ENCODE peak calls at places on chromosomes 16 and 17, in five cellular contexts. X is transverse colon, A is GM12878, S is tibial nerve, G is suprapubic skin. W is an unnamed sample.

GRCh38 chr16:17070882-17071592 is 399.7 kb downstream of the XYLT1 start:
- DNase-seq in G (no peak), A (peak; percentile 98), X (peak; percentile 76), S (peak; percentile 13), W (no peak)

GRCh38 chr17:49101054-49101534 is 31.5 kb upstream of the B4GALNT2 start:
- DNase-seq in A (no peak), X (no peak), S (no peak), G (no peak), W (no peak)

GRCh38 chr17:8226536-8227237 is 16.3 kb upstream of the AURKB start:
- DNase-seq in S (peak; percentile 87), A (peak; percentile 78), X (peak; percentile 81), G (peak; percentile 81), W (peak; percentile 90)

GRCh38 chr17:45413498-45413923 is 19.2 kb downstream of the ARHGAP27 start:
- DNase-seq in S (no peak), A (no peak), G (no peak), X (peak; percentile 92), W (peak; percentile 79)

GRCh38 chr17:82929676-82930042 is 89.8 kb upstream of the ZNF750 start:
- DNase-seq in X (peak; percentile 4), S (no peak), A (no peak), G (peak; percentile 21), W (peak; percentile 48)

GRCh38 chr16:23207485-23207884 is 24.9 kb downstream of the SCNN1G start:
- DNase-seq in A (no peak), G (no peak), X (no peak), S (no peak), W (no peak)

GRCh38 chr16:9836118-9836736 is 346.0 kb downstream of the GRIN2A start:
- DNase-seq in G (no peak), S (no peak), X (no peak), A (no peak), W (no peak)

GRCh38 chr16:50067290-50067853 is 1.6 kb downstream of the HEATR3 start:
- DNase-seq in X (no peak), A (no peak), S (peak; percentile 18), G (no peak), W (no peak)

GRCh38 chr17:36188891-36189306 is 7.7 kb downstream of the CCL3L1 start:
- DNase-seq in G (no peak), S (no peak), X (peak; percentile 45), A (peak; percentile 59), W (no peak)

GRCh38 chr17:68101992-68102758 is 66.6 kb downstream of the KPNA2 start:
- DNase-seq in A (no peak), X (peak; percentile 47), G (no peak), S (peak; percentile 17), W (no peak)

GRCh38 chr17:49976163-49976827 is 7.3 kb downstream of the DLX4 start:
- DNase-seq in S (no peak), X (no peak), A (no peak), G (no peak), W (no peak)

GRCh38 chr16:9054460-9054859 is 37.0 kb upstream of the HAPSTR1 start:
- DNase-seq in G (no peak), S (no peak), A (no peak), X (no peak), W (no peak)

GRCh38 chr16:86343111-86343642 is 167.2 kb upstream of the FOXF1 start:
- DNase-seq in X (peak; percentile 68), A (no peak), S (peak; percentile 21), G (no peak), W (peak; percentile 97)

DNA sequence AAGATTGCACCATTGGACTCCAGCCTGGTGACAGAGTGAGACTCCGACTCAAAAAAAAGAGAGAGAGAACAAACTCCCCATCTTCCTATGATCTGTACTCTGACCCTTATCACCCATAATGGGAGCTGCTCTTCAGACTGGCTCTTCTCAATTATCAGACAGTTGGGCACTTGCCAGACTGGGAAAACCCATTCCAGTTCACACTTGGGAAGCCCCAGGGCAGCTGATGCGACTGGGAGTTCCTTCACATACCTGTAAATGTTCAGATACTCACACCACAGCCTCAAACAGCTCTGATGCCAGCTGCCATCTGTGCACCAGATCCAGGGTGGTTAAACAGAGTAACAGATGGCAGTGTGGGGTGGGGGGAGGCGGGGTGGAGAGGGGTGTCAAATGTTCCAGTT is 23.8 kb upstream of the TMEM101 start:
- DNase-seq in S (no peak), G (no peak), A (no peak), X (no peak), W (no peak)
- TF ChIP-seq EP300 in S (no peak), G (no peak), A (no peak), X (no peak), W (no peak)

DNA sequence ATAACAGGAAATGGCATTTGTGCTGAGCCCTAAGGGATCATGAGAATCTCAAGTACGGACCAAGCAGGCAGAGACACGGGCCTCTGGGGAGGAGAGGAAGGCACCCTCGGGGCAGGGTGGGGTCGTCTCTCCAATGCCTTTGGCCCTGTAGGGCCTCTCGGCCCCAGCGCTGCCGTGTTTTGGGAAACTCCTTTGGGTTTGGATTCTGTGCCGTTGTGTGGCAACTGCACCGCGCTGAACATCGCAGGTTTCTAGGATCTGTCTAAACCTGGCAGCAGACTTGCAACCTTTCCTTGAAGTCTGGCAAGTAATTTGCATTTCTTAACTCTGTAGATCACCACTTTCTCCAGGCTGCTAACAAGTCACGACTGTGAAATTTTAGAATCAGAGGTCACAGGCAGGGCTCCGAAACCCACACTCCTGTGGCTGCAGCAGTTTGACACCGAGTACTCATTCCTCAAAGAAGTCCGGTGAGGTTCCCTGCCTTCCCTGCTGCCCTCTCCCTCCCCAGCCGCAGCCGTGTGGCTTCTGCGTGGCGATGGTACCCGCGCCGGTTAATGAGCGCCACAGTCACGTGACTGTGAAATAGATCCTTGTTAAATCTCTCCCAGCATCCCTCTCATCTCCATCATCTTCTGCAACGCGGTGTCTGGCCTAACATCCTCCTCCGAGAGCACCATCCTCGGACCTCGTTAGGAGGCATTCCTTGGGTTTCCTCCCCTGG is 65.4 kb upstream of the ENDOV start:
- DNase-seq in A (no peak), G (peak; percentile 46), X (no peak), S (no peak), W (no peak)
- H3K36me3 ChIP-seq in A (peaks cover 62% of the 10 kb centered on the region), G (peaks cover 100% of the 10 kb centered on the region), X (no peaks in the 10 kb centered on the region), S (peaks cover 74% of the 10 kb centered on the region), W (peaks cover 100% of the 10 kb centered on the region)

DNA sequence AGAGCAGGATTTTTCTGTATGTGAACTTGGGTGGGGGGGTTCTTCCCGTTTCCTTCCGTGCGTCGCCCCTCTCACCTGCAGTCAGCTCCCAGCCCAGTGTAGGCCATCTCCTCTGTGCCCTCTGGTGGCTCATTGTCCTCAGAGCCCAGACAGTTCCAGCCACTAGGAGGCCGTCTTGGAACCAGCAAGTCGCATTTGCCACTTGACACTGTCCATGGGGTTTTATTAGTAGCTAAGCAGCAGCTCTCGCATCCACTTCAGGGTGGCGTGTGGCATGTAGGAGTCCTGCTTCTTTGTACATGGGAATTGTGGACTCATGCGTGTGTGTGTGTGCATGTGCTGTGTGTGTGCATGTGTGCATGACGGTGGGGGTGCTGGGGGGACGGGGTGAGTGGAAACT is 74.0 kb downstream of the SEC14L1 start:
- DNase-seq in A (no peak), X (peak; percentile 40), S (no peak), G (peak; percentile 58), W (peak; percentile 51)
- TF ChIP-seq CTCF in A (peak; percentile 49), X (peak; percentile 73), S (peak; percentile 27), G (no peak), W (peak; percentile 43)

GRCh38 chr17:77667478-77667877 is 291.0 kb upstream of the TNRC6C start:
- DNase-seq in S (no peak), A (no peak), X (no peak), G (no peak), W (no peak)
- TF ChIP-seq EP300 in S (no peak), A (no peak), X (no peak), G (no peak), W (no peak)

GRCh38 chr16:28151180-28151579 is 60.6 kb downstream of the XPO6 start:
- DNase-seq in X (no peak), G (no peak), A (no peak), S (no peak), W (no peak)
- H3K36me3 ChIP-seq in X (no peaks in the 10 kb centered on the region), G (peaks cover 84% of the 10 kb centered on the region), A (peaks cover 45% of the 10 kb centered on the region), S (peaks cover 32% of the 10 kb centered on the region), W (peaks cover 8% of the 10 kb centered on the region)

GRCh38 chr17:75267403-75268232 is 3.4 kb downstream of the MIF4GD start:
- DNase-seq in G (no peak), A (no peak), S (no peak), X (peak; percentile 66), W (no peak)
- TF ChIP-seq CTCF in G (no peak), A (no peak), S (no peak), X (peak; percentile 48), W (no peak)

DNA sequence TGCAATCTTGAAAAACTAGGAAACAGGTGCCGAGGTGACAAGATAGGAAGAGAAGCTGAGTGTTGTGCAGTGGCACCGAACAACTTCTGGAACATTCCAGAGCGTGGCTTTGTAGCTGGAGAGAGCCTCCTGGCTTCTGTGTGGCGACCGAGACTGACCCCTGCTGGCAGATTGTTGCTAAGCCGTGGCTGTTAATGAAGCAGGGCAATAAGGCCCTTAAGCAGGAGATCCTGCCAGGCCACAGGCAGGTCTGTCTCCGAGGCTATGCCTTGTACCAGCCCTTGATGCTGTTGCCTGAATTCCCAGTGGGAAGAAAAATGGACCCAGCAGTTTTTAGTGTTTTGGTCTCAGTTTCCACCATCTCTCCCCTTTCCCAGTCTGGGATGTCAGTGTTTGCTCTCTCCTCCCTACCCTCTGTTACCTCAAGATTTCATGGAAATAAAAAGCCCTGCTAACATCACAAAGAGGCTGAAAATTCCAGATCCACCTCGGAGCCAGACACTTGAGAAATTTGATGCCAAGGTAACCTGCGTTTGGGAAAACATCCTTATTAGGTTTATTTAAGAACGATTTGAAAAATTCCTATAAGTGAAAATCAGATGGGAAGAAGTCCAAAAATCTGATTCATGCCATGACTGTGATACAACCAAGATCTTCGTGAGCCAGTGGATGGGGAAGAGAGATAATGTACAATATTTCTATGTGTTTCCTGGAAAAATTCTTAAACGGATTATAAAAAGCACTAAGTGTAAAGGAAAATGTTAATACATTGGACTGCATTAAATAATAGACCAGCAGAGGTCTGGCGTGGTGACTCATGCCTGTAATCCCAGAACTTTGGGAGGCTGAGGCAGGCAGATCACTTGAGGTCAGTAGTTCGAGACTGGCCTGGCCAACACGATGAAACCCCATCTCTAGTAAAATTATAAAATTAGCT is 265.1 kb downstream of the PRKCA start:
- DNase-seq in A (peak; percentile 23), G (peak; percentile 66), S (peak; percentile 90), X (peak; percentile 88), W (peak; percentile 87)
- TF ChIP-seq EP300 in A (no peak), G (no peak), S (peak; percentile 76), X (no peak), W (no peak)

DNA sequence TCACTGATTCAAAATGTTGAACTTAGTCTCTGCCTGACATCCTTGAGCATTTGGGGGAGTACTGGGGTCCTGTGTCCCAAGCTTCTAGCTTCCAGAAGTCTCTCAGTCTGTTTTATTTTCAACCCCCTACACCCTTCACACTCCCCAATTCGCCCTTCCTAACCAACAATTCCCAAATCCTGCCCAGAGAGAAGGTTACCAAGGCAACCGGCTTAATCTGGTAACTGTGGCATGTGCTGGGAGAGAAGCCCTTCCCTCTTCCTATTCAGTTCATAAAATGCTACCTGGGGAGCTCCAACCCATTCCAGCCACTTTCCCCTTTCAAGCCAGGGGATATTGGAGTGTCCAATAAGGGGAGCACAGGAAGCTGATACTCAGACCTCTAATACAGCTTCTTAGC is 1.3 kb upstream of the RAPGEFL1 start:
- DNase-seq in S (no peak), G (no peak), A (no peak), X (no peak), W (no peak)
- H3K36me3 ChIP-seq in S (no peaks in the 10 kb centered on the region), G (peaks cover 28% of the 10 kb centered on the region), A (peaks cover 6% of the 10 kb centered on the region), X (no peaks in the 10 kb centered on the region), W (peaks cover 54% of the 10 kb centered on the region)

DNA sequence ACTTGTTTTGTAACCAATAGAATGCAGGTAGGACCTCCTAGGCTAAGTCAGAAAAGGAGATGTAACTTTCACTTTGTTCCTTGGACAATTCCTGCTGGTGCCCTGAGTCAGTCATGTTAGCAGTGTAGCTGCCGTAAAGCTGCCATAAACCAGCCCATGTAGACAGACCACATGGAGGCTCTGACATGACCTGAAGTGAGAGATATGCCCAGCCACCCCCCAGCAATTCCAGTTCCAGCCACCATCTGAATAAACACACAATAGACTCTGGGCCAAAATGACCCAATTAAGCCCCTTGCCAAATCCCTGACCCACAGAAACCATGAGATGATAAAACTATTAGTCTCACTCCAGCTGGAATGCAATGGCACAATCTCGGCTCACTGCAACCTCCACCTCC is 20.6 kb downstream of the SMURF2 start:
- DNase-seq in G (no peak), X (no peak), A (no peak), S (no peak), W (no peak)
- TF ChIP-seq CTCF in G (no peak), X (no peak), A (no peak), S (no peak), W (no peak)

W was measured in sigmoid colon.